ENCODE peak calls at places on chromosome 22, in nine cellular contexts. C, A, D, L, Y, P, Q, T and U are unnamed samples.

GRCh38 chr22:28002863-28003565 is 84.0 kb upstream of the PITPNB start:
- ATAC-seq in D (no peak), A (no peak), Q (no peak), T (no peak), C (no peak), P (no peak), L (no peak), Y (no peak), U (peak; percentile 44)

GRCh38 chr22:35637943-35638342 is 10.3 kb upstream of the APOL6 start:
- ATAC-seq in D (no peak), P (no peak), L (no peak), A (no peak), C (peak; percentile 16), Y (no peak), Q (peak; percentile 38), T (no peak), U (peak; percentile 60)

GRCh38 chr22:37030560-37031281 is 11.2 kb downstream of the MPST start:
- ATAC-seq in Y (no peak), Q (no peak), C (no peak), P (no peak), D (no peak), A (no peak), L (no peak), T (no peak), U (no peak)

GRCh38 chr22:29855611-29856181 is 17.6 kb upstream of the ASCC2 start:
- ATAC-seq in T (no peak), Y (no peak), D (peak; percentile 90), L (no peak), Q (peak; percentile 92), C (peak; percentile 45), A (no peak), P (no peak), U (no peak)

GRCh38 chr22:39967996-39968968 is 8.1 kb downstream of the TMA7B start:
- ATAC-seq in P (peak; percentile 82), L (no peak), T (no peak), C (no peak), A (no peak), D (no peak), Y (no peak), Q (peak; percentile 72), U (peak; percentile 55)

GRCh38 chr22:46367707-46368191 is 32.2 kb downstream of the TRMU start:
- ATAC-seq in A (peak; percentile 74), Q (peak; percentile 56), P (peak; percentile 89), D (peak; percentile 81), Y (peak; percentile 93), C (peak; percentile 57), L (peak; percentile 90), T (peak; percentile 60), U (peak; percentile 58)

GRCh38 chr22:20777420-20778177 is 3.7 kb downstream of the SERPIND1 start:
- ATAC-seq in T (no peak), P (peak; percentile 87), C (peak; percentile 68), D (no peak), L (peak; percentile 88), Y (peak; percentile 96), Q (peak; percentile 95), A (peak; percentile 84), U (peak; percentile 83)

GRCh38 chr22:47199261-47199948 is 437.0 kb downstream of the TBC1D22A start:
- ATAC-seq in D (no peak), L (no peak), A (no peak), P (no peak), Q (no peak), Y (no peak), C (no peak), T (no peak), U (no peak)

GRCh38 chr22:36324414-36324813 is 63.4 kb downstream of the MYH9 start:
- ATAC-seq in C (no peak), T (no peak), D (no peak), Q (peak; percentile 5), A (no peak), Y (no peak), L (no peak), P (no peak), U (no peak)

GRCh38 chr22:25199726-25200520 is at the start of gene CRYBB3:
- ATAC-seq in C (no peak), A (no peak), P (no peak), Q (peak; percentile 16), D (no peak), L (no peak), T (no peak), Y (no peak), U (no peak)

GRCh38 chr22:37103696-37104452 is 5.6 kb downstream of the TMPRSS6 start:
- ATAC-seq in C (no peak), P (no peak), Q (no peak), T (no peak), D (no peak), L (no peak), Y (no peak), A (no peak), U (no peak)

GRCh38 chr22:44701824-44702478 is at the start of gene PRR5:
- ATAC-seq in A (peak; percentile 62), P (peak; percentile 93), D (peak; percentile 82), C (peak; percentile 90), Y (peak; percentile 71), Q (peak; percentile 83), L (peak; percentile 64), T (peak; percentile 89), U (peak; percentile 82)
- H3K27ac ChIP-seq in A (peak within 1 kb of the TSS; percentile 18), P (peak within 1 kb of the TSS; percentile 73), D (no peak within 1 kb of the TSS), C (peak within 1 kb of the TSS; percentile 52), Y (peak within 1 kb of the TSS; percentile 81), Q (no peak within 1 kb of the TSS), L (no peak within 1 kb of the TSS), T (peak within 1 kb of the TSS; percentile 61), U (peak within 1 kb of the TSS; percentile 36)

DNA sequence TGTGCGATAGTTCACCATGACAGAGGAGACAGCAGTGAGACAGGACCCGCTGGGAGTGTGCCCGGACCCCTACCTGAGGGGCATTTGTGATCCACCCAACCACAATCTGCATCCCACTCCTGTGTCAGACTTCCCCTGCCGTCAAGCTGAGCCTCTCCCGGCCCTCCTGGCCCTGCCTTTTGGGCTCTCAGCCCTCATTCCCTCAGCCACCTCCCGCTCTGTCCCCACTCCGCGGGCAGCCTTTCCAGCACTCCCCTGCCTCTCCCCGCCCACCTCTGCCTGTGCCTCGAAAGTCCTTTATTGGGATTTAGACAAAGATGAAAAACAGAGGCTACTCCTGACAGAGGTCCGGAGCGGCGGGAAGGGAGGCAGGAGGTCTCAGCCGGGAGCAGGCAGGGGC is 4.2 kb downstream of the NFAM1 start:
- ATAC-seq in Y (no peak), P (no peak), Q (no peak), D (no peak), C (no peak), L (no peak), A (no peak), T (no peak), U (no peak)
- H3K27ac ChIP-seq in Y (no peak overlapping the region), P (no peak overlapping the region), Q (no peak overlapping the region), D (no peak overlapping the region), C (no peak overlapping the region), L (no peak overlapping the region), A (no peak overlapping the region), T (no peak overlapping the region), U (no peak overlapping the region)

GRCh38 chr22:42691440-42691839 is 29.2 kb downstream of the A4GALT start:
- ATAC-seq in L (no peak), T (no peak), Q (no peak), Y (no peak), A (no peak), P (no peak), C (no peak), D (no peak), U (no peak)

GRCh38 chr22:42693763-42694683 is 26.6 kb downstream of the A4GALT start:
- ATAC-seq in Q (no peak), D (no peak), P (no peak), T (no peak), C (no peak), A (no peak), Y (no peak), L (no peak), U (no peak)

GRCh38 chr22:42693055-42693762 is 27.5 kb downstream of the A4GALT start:
- ATAC-seq in Y (no peak), Q (no peak), L (no peak), P (no peak), T (no peak), A (no peak), D (no peak), C (no peak), U (no peak)

GRCh38 chr22:42695294-42695693 is 25.4 kb downstream of the A4GALT start:
- ATAC-seq in T (no peak), C (no peak), A (no peak), Q (peak; percentile 6), Y (no peak), D (peak; percentile 41), P (no peak), L (no peak), U (peak; percentile 14)

GRCh38 chr22:42692239-42693054 is 28.2 kb downstream of the A4GALT start:
- ATAC-seq in T (no peak), D (no peak), L (no peak), Y (peak; percentile 28), A (no peak), C (no peak), P (no peak), Q (no peak), U (no peak)
- H3K27ac ChIP-seq in T (no peak overlapping the region), D (no peak overlapping the region), L (no peak overlapping the region), Y (no peak overlapping the region), A (no peak overlapping the region), C (no peak overlapping the region), P (no peak overlapping the region), Q (no peak overlapping the region), U (peak overlapping the region; percentile 89)

GRCh38 chr22:50627914-50628542 is at the start of gene ARSA:
- ATAC-seq in C (peak; percentile 97), L (peak; percentile 89), T (peak; percentile 90), P (peak; percentile 92), Q (peak; percentile 86), Y (peak; percentile 83), A (peak; percentile 83), D (peak; percentile 94), U (peak; percentile 96)
- H3K27ac ChIP-seq in C (peak within 1 kb of the TSS; percentile 77), L (no peak within 1 kb of the TSS), T (peak within 1 kb of the TSS; percentile 62), P (peak within 1 kb of the TSS; percentile 77), Q (peak within 1 kb of the TSS; percentile 42), Y (peak within 1 kb of the TSS; percentile 72), A (peak within 1 kb of the TSS; percentile 72), D (peak within 1 kb of the TSS; percentile 80), U (peak within 1 kb of the TSS; percentile 7)

DNA sequence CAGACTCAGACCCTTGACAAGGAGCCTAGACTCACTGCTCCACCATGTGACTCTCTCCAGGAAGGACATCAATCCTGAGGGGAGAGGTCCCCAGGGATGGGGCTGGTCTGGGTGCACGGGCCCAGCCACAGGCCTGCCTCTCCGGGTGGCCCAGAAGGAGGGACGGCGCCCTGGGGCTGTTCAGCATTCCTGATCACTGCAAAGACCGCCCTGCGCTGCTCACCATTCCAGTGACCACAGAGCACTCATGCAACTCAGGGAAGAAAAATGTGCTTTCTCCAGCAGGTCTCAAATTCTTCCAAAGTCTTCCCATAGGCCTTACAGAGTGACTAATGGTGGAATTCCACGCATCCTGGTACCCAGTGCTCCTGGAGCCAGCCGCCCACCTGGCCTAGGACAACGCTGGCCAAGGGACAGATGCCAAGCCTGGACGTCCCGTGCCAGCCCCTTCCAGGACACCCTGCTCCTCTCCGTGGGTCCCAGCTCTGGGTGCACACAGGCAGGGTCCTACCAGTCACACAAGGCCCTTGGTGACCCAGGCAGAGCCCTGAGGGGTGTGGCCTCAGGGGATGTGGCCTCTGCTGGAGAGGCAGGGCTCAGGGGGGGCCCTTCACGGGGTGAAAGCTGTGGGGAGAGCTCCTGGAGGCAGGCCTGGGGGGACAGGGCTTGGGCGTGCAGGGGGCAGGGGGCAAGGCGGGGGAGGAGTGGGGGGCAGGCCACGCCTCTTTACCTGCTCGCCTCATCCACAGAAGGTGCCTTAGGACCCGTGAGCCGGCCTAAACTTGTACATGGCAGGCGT is 178.8 kb downstream of the IGLL1 start:
- ATAC-seq in T (no peak), C (no peak), Q (no peak), Y (no peak), L (no peak), A (peak; percentile 19), P (no peak), D (no peak), U (no peak)
- H3K27ac ChIP-seq in T (no peak overlapping the region), C (no peak overlapping the region), Q (no peak overlapping the region), Y (no peak overlapping the region), L (no peak overlapping the region), A (no peak overlapping the region), P (no peak overlapping the region), D (no peak overlapping the region), U (no peak overlapping the region)

GRCh38 chr22:48212727-48213126 is 1450.3 kb downstream of the TBC1D22A start:
- ATAC-seq in Q (no peak), P (no peak), L (no peak), A (no peak), T (no peak), C (no peak), Y (no peak), D (no peak), U (no peak)
- H3K27ac ChIP-seq in Q (no peak overlapping the region), P (no peak overlapping the region), L (no peak overlapping the region), A (no peak overlapping the region), T (no peak overlapping the region), C (no peak overlapping the region), Y (no peak overlapping the region), D (no peak overlapping the region), U (no peak overlapping the region)